ENCODE peak calls at places on chromosomes 11 and 22, in seven cellular contexts. R, Q, O, F, N, T and W are unnamed samples.

GRCh38 chr11:18322818-18323570 is 627 bp downstream of the GTF2H1 start:
- DNase-seq in O (no peak), Q (no peak), R (no peak), N (no peak), T (no peak), F (no peak), W (no peak)

GRCh38 chr11:6271598-6271997 is 12.0 kb downstream of the CCKBR start:
- DNase-seq in F (no peak), T (no peak), R (no peak), N (no peak), Q (no peak), O (no peak), W (no peak)

GRCh38 chr11:46677991-46678740 is 22.3 kb downstream of the ARHGAP1 start:
- DNase-seq in T (no peak), O (no peak), F (no peak), Q (no peak), R (no peak), N (no peak), W (peak; percentile 21)

GRCh38 chr11:126423154-126423553 is 67.7 kb downstream of the ST3GAL4 start:
- DNase-seq in R (no peak), F (no peak), O (peak; percentile 58), T (no peak), Q (no peak), N (no peak), W (no peak)

GRCh38 chr11:92246637-92247036 is 22.0 kb downstream of the FAT3 start:
- DNase-seq in O (no peak), R (no peak), Q (no peak), T (no peak), F (no peak), N (no peak), W (no peak)

GRCh38 chr11:109864161-109864661 is 229.0 kb upstream of the ZC3H12C start:
- DNase-seq in O (no peak), R (no peak), T (no peak), F (no peak), N (no peak), Q (peak; percentile 80), W (no peak)

GRCh38 chr22:37525073-37525745 is 6.0 kb upstream of the CARD10 start:
- DNase-seq in Q (no peak), O (no peak), R (no peak), F (peak; percentile 37), N (no peak), T (no peak), W (no peak)

GRCh38 chr11:113774174-113774503 is 647 bp upstream of the ZW10 start:
- DNase-seq in F (no peak), Q (no peak), N (no peak), O (no peak), R (no peak), T (no peak), W (no peak)

GRCh38 chr11:117832511-117832910 is 8.0 kb upstream of the FXYD2 start:
- DNase-seq in T (no peak), F (no peak), Q (no peak), R (peak; percentile 20), O (peak; percentile 5), N (no peak), W (no peak)

GRCh38 chr11:45085657-45086501 is 60.6 kb upstream of the PRDM11 start:
- DNase-seq in O (no peak), T (no peak), Q (no peak), F (no peak), N (no peak), R (no peak), W (no peak)

GRCh38 chr11:37946155-37946766 is 1348.2 kb upstream of the RAG2 start:
- DNase-seq in T (peak; percentile 24), R (peak; percentile 29), O (peak; percentile 12), F (peak; percentile 16), Q (peak; percentile 7), N (no peak), W (no peak)

GRCh38 chr11:20000393-20001134 is 159.7 kb downstream of the DBX1 start:
- DNase-seq in O (no peak), T (peak; percentile 78), F (no peak), R (no peak), N (no peak), Q (no peak), W (peak; percentile 22)

GRCh38 chr22:49037701-49038245 is 789.9 kb downstream of the BRD1 start:
- DNase-seq in O (no peak), T (no peak), F (no peak), R (no peak), N (no peak), Q (no peak), W (no peak)

GRCh38 chr11:126561327-126561893 is 205.9 kb downstream of the ST3GAL4 start:
- DNase-seq in N (no peak), F (no peak), R (no peak), T (no peak), O (no peak), Q (no peak), W (peak; percentile 53)

GRCh38 chr22:30903876-30904460 is 64.6 kb downstream of the MORC2 start:
- DNase-seq in R (peak; percentile 17), N (peak; percentile 66), O (no peak), F (no peak), Q (no peak), T (no peak), W (no peak)

GRCh38 chr22:24155597-24156145 is 25.6 kb upstream of the SUSD2 start:
- DNase-seq in R (peak; percentile 84), Q (no peak), F (peak; percentile 85), O (peak; percentile 77), N (peak; percentile 94), T (peak; percentile 85), W (peak; percentile 86)

GRCh38 chr22:28116261-28116673 is 197.2 kb upstream of the PITPNB start:
- DNase-seq in T (no peak), Q (no peak), R (no peak), O (peak; percentile 14), N (peak; percentile 93), F (no peak), W (peak; percentile 56)
- TF ChIP-seq EP300 in T (no peak), Q (no peak), R (no peak), O (no peak), N (no peak), F (peak; percentile 71), W (no peak)

GRCh38 chr11:111815489-111815888 is 49.3 kb upstream of the PPP2R1B start:
- DNase-seq in R (no peak), T (no peak), N (no peak), O (no peak), Q (no peak), F (no peak), W (no peak)

GRCh38 chr11:111820059-111820375 is 51.4 kb downstream of the ALG9 start:
- DNase-seq in F (no peak), O (no peak), Q (no peak), N (no peak), T (no peak), R (no peak), W (no peak)

GRCh38 chr11:111823131-111823530 is 48.2 kb downstream of the ALG9 start:
- DNase-seq in N (no peak), R (no peak), T (no peak), O (no peak), F (no peak), Q (no peak), W (no peak)

GRCh38 chr11:111823629-111824028 is 47.8 kb downstream of the ALG9 start:
- DNase-seq in F (no peak), T (no peak), R (no peak), O (no peak), Q (no peak), N (no peak), W (no peak)

DNA sequence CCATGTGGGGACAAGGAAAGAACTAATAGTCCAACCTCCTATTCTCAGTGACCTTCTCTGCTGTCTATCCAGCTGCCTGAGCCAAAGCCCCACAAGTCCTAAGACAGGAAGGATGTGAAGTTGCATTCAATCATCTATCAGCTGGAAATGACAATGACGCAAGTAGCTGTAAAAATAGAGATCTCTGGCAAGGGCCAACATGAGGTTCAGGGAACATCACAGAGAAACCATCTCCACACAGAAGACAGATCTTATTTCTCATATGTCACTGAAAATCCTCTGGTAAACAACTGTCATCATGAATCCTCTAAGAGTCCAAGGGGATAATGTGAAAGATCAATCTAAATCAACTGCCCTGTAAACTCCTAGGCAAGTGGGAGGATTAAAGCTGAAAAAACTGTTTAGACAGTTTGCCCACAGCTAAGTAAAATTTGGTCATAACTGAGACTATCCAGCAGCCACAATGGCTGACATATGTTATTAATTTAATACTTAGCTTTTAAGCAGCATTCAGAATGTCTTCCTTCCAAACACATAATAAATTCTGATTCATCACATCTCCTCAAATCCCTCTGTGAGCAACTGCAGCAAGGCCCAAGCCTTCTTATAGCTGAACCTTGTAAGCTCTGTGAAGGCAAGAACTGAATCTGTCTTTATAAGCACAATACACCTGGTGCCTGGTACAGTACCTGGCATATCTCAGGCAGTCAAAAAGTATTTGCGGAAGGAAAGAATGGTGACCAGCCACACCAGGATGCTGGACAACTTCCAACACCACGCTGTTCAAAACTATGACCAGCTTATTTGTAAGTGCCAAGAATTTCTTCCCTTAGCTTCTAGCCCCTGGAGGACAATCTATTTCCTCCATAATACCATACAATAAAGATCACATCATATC is 52.0 kb downstream of the ALG9 start:
- DNase-seq in N (no peak), F (peak; percentile 26), T (no peak), O (peak; percentile 34), R (peak; percentile 65), Q (no peak), W (no peak)
- TF ChIP-seq EP300 in N (no peak), F (peak; percentile 10), T (peak; percentile 77), O (no peak), R (peak; percentile 71), Q (no peak), W (no peak)

DNA sequence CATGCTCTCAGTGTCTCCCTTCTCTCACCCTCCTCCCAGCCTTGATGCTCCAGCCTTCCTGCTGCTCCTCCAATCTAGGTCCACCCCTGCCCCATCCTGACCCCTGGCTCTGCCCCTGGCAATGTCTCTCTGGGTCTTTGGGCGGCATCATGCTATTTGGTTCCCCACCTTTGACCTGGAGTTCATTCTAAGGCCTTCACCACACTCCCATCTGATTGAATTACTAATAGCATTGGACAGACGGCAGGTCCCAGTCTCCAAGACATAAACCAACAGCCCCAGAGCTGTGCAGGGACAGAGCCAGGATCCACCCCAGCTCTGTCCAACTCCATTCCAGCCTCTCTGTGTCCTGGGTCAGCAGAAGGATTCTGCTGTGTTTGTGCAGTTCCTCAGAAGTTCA is 7.2 kb downstream of the APOL4 start:
- DNase-seq in O (no peak), F (no peak), R (no peak), N (no peak), Q (no peak), T (no peak), W (no peak)
- TF ChIP-seq EP300 in O (no peak), F (no peak), R (no peak), N (no peak), Q (no peak), T (no peak), W (no peak)

GRCh38 chr11:119378851-119379465 is 2.5 kb downstream of the USP2 start:
- DNase-seq in T (peak; percentile 15), F (no peak), O (no peak), Q (no peak), N (no peak), R (no peak), W (no peak)

GRCh38 chr11:119377112-119377901 is 4.2 kb downstream of the USP2 start:
- DNase-seq in F (peak; percentile 8), N (no peak), R (no peak), Q (no peak), O (no peak), T (peak; percentile 20), W (peak; percentile 24)

GRCh38 chr11:119380160-119380815 is 1.2 kb downstream of the USP2 start:
- DNase-seq in N (no peak), F (peak; percentile 6), O (no peak), T (peak; percentile 18), R (no peak), Q (no peak), W (peak; percentile 37)

GRCh38 chr11:119376197-119376847 is 5.2 kb downstream of the USP2 start:
- DNase-seq in R (peak; percentile 84), O (no peak), N (no peak), F (peak; percentile 33), T (peak; percentile 40), Q (no peak), W (no peak)

GRCh38 chr11:119377961-119378667 is 3.4 kb downstream of the USP2 start:
- DNase-seq in T (peak; percentile 10), R (no peak), F (peak; percentile 8), O (no peak), N (no peak), Q (no peak), W (no peak)
- TF ChIP-seq EP300 in T (no peak), R (no peak), F (no peak), O (no peak), N (no peak), Q (no peak), W (no peak)